ENCODE peak calls at places on chromosomes 1 and 21, in five cellular contexts. F is AG09309; G is activated T-cell treated with anti-CD3 and anti-CD28 coated beads, Interleukin-2, amount 50 U/mL, for 24 hours; C is stimulated activated naive CD8-positive, alpha-beta T cell treated with anti-CD3 and anti-CD28 coated beads, Interleukin-15, amount 100 ng/mL, for 72 hours; M is activated gamma-delta T cell treated with Interleukin-2 at 50 U/mL for 16 hours. U is an unnamed sample.

GRCh38 chr21:35189077-35189863 is 140.2 kb upstream of the RUNX1 start:
- DNase-seq in F (peak), G (no peak), C (no peak), M (no peak), U (peak)

GRCh38 chr21:16420086-16420724 is 690.4 kb downstream of the USP25 start:
- DNase-seq in F (no peak), G (no peak), C (no peak), M (no peak), U (no peak)

GRCh38 chr1:34419662-34420061 is 243.0 kb downstream of the C1orf94 start:
- DNase-seq in F (peak), G (no peak), C (no peak), M (no peak), U (peak)

GRCh38 chr1:180950321-180950720 is 37.6 kb downstream of the KIAA1614 start:
- DNase-seq in F (no peak), G (no peak), C (no peak), M (no peak), U (no peak)

GRCh38 chr1:44811234-44811633 is 2.9 kb downstream of the BTBD19 start:
- DNase-seq in F (no peak), G (no peak), C (no peak), M (no peak), U (no peak)

GRCh38 chr1:172255223-172255560 is 165.3 kb upstream of the C1orf105 start:
- DNase-seq in F (no peak), G (no peak), C (no peak), M (no peak), U (no peak)

GRCh38 chr21:40765771-40766170 is 81.2 kb downstream of the DSCAM start:
- DNase-seq in F (no peak), G (no peak), C (no peak), M (no peak), U (no peak)

GRCh38 chr1:222546548-222547259 is 1.2 kb downstream of the HHIPL2 start:
- DNase-seq in F (peak), G (no peak), C (no peak), M (no peak), U (peak)

GRCh38 chr1:244010191-244010590 is 40.9 kb upstream of the ZBTB18 start:
- DNase-seq in F (no peak), G (peak), C (peak), M (no peak), U (no peak)

GRCh38 chr21:45248893-45249381 is 38.8 kb downstream of the POFUT2 start:
- DNase-seq in F (no peak), G (no peak), C (no peak), M (no peak), U (no peak)

GRCh38 chr1:24341260-24341659 is 22.1 kb downstream of the GRHL3 start:
- DNase-seq in F (no peak), G (no peak), C (no peak), M (no peak), U (no peak)

GRCh38 chr21:38756746-38757145 is 49.0 kb upstream of the ETS2 start:
- DNase-seq in F (no peak), G (no peak), C (no peak), M (no peak), U (no peak)

GRCh38 chr1:180167721-180168467 is 13.2 kb downstream of the QSOX1 start:
- DNase-seq in F (no peak), G (no peak), C (no peak), M (no peak), U (no peak)

GRCh38 chr1:47059376-47059775 is 7.7 kb upstream of the CYP4Z1 start:
- DNase-seq in F (no peak), G (no peak), C (no peak), M (no peak), U (no peak)

GRCh38 chr1:182625716-182626504 is 21.7 kb upstream of the RGS16 start:
- DNase-seq in F (no peak), G (no peak), C (no peak), M (no peak), U (no peak)

GRCh38 chr1:43936470-43937151 is 3.0 kb downstream of the ARTN start:
- DNase-seq in F (no peak), G (no peak), C (peak), M (no peak), U (no peak)

GRCh38 chr1:8003431-8004112 is 22.5 kb downstream of the ERRFI1 start:
- DNase-seq in F (no peak), G (no peak), C (no peak), M (no peak), U (no peak)

GRCh38 chr1:116113615-116114014 is 2.4 kb downstream of the MAB21L3 start:
- DNase-seq in F (no peak), G (no peak), C (no peak), M (no peak), U (no peak)

GRCh38 chr1:94025383-94026340 is 95.3 kb downstream of the ABCA4 start:
- DNase-seq in F (peak), G (no peak), C (no peak), M (no peak), U (no peak)

GRCh38 chr1:233441981-233442380 is 114.5 kb downstream of the MAP3K21 start:
- DNase-seq in F (no peak), G (no peak), C (no peak), M (no peak), U (no peak)

GRCh38 chr1:180548686-180549326 is 10.0 kb upstream of the OVAAL start:
- DNase-seq in F (no peak), G (no peak), C (no peak), M (no peak), U (no peak)

GRCh38 chr1:4627353-4627752 is 27.1 kb upstream of the AJAP1 start:
- DNase-seq in F (no peak), G (no peak), C (no peak), M (no peak), U (no peak)

GRCh38 chr1:229848762-229849677 is 218.0 kb upstream of the GALNT2 start:
- DNase-seq in F (peak), G (no peak), C (no peak), M (no peak), U (no peak)

GRCh38 chr21:42848932-42849758 is 30.2 kb downstream of the WDR4 start:
- DNase-seq in F (no peak), G (no peak), C (no peak), M (no peak), U (no peak)

GRCh38 chr21:29187939-29188338 is 57.5 kb downstream of the MAP3K7CL start:
- DNase-seq in F (peak), G (no peak), C (no peak), M (no peak), U (peak)

GRCh38 chr1:3640113-3640932 is 9.6 kb downstream of the WRAP73 start:
- DNase-seq in F (no peak), G (no peak), C (no peak), M (no peak), U (no peak)

GRCh38 chr1:15603050-15603965 is 13.9 kb upstream of the DDI2 start:
- DNase-seq in F (peak), G (peak), C (peak), M (peak), U (peak)

GRCh38 chr1:42962641-42963377 is 4.1 kb upstream of the SLC2A1 start:
- DNase-seq in F (no peak), G (no peak), C (no peak), M (no peak), U (no peak)

GRCh38 chr1:51768971-51769601 is 109.4 kb downstream of the NRDC start:
- DNase-seq in F (peak), G (no peak), C (peak), M (no peak), U (peak)

GRCh38 chr1:9317591-9318331 is 25.1 kb downstream of the SPSB1 start:
- DNase-seq in F (no peak), G (no peak), C (peak), M (no peak), U (no peak)